ENCODE peak calls at places on chromosomes 7 and 10, in six cellular contexts. K is NCI-H774, P is NCI-H2171 treated with DMSO at 0.1 percent for 48 hours, L is neural crest cell, H is head of caudate nucleus, G is mammary epithelial cell. Z is an unnamed sample.

GRCh38 chr7:157751351-157751750 is 414.5 kb downstream of the DNAJB6 start:
- DNase-seq in H (peak), L (no peak), K (no peak), P (no peak), G (no peak), Z (no peak)

GRCh38 chr7:21642422-21642821 is 99.6 kb downstream of the DNAH11 start:
- DNase-seq in G (no peak), K (no peak), L (no peak), P (no peak), H (no peak), Z (no peak)

GRCh38 chr7:21946228-21946709 is 570 bp upstream of the CDCA7L start:
- DNase-seq in K (no peak), G (no peak), H (no peak), L (no peak), P (no peak), Z (no peak)

GRCh38 chr10:63133787-63134557 is 844 bp downstream of the NRBF2 start:
- DNase-seq in P (no peak), K (no peak), L (no peak), H (no peak), G (peak), Z (no peak)

GRCh38 chr7:69617364-69617763 is 19.1 kb downstream of the AUTS2 start:
- DNase-seq in L (no peak), P (no peak), H (no peak), G (no peak), K (no peak), Z (no peak)

GRCh38 chr7:85471312-85471711 is 284.5 kb upstream of the SEMA3D start:
- DNase-seq in H (no peak), L (no peak), P (no peak), K (no peak), G (no peak), Z (no peak)

GRCh38 chr7:50552921-50553320 is 12.3 kb downstream of the DDC start:
- DNase-seq in L (peak), G (peak), H (no peak), P (no peak), K (no peak), Z (peak)

GRCh38 chr10:71423268-71423667 is 26.5 kb downstream of the CDH23 start:
- DNase-seq in H (no peak), P (no peak), L (no peak), G (no peak), K (no peak), Z (no peak)

GRCh38 chr10:78502208-78502943 is 468.7 kb downstream of the RPS24 start:
- DNase-seq in K (no peak), L (no peak), G (no peak), P (no peak), H (no peak), Z (peak)

GRCh38 chr7:89511900-89512299 is 642.4 kb upstream of the STEAP1 start:
- DNase-seq in L (no peak), H (no peak), K (no peak), P (no peak), G (no peak), Z (no peak)

GRCh38 chr10:68330852-68331454 is 911 bp upstream of the HNRNPH3 start:
- DNase-seq in P (peak), L (no peak), H (peak), G (no peak), K (peak), Z (peak)

GRCh38 chr7:114209968-114210367 is 204.6 kb upstream of the FOXP2 start:
- DNase-seq in L (no peak), P (no peak), K (no peak), G (no peak), H (no peak), Z (peak)

GRCh38 chr10:47264797-47265281 is 35.2 kb upstream of the GDF10 start:
- DNase-seq in P (no peak), G (no peak), L (no peak), H (no peak), K (no peak), Z (no peak)

GRCh38 chr7:76513817-76514799 is 3.8 kb downstream of the UPK3B start:
- DNase-seq in H (no peak), L (no peak), P (no peak), K (no peak), G (peak), Z (no peak)

Z was measured in DMS53.